ENCODE peak calls at places on chromosomes 5 and 9, in seven cellular contexts. J, P, U, G, B, A and N are unnamed samples.

GRCh38 chr9:122695696-122696095 is 20.8 kb downstream of the OR1L3 start:
- DNase-seq in J (no peak), P (no peak), U (no peak), G (no peak), B (no peak), A (no peak), N (no peak)

GRCh38 chr9:69460002-69460401 is 135.0 kb downstream of the ENTREP1 start:
- DNase-seq in J (no peak), P (no peak), U (no peak), G (no peak), B (no peak), A (no peak), N (no peak)

GRCh38 chr9:82184524-82184923 is 196.0 kb downstream of the SPATA31D1 start:
- DNase-seq in J (no peak), P (no peak), U (peak), G (no peak), B (no peak), A (no peak), N (no peak)

GRCh38 chr5:43729846-43730478 is 127.0 kb downstream of the NNT start:
- DNase-seq in J (no peak), P (no peak), U (no peak), G (no peak), B (no peak), A (peak), N (no peak)

GRCh38 chr5:159195775-159196174 is 13.6 kb downstream of the RNF145 start:
- DNase-seq in J (no peak), P (no peak), U (no peak), G (no peak), B (no peak), A (no peak), N (no peak)

GRCh38 chr5:10756539-10756938 is 4.5 kb downstream of the DAP start:
- DNase-seq in J (no peak), P (no peak), U (no peak), G (no peak), B (no peak), A (peak), N (peak)

GRCh38 chr5:176317534-176318374 is 43.8 kb downstream of the KIAA1191 start:
- DNase-seq in J (no peak), P (no peak), U (no peak), G (no peak), B (no peak), A (no peak), N (no peak)

GRCh38 chr9:38311382-38312270 is 80.9 kb upstream of the ALDH1B1 start:
- DNase-seq in J (no peak), P (no peak), U (no peak), G (no peak), B (no peak), A (no peak), N (no peak)

GRCh38 chr5:34804913-34805312 is 34.1 kb upstream of the TTC23L start:
- DNase-seq in J (no peak), P (no peak), U (no peak), G (no peak), B (no peak), A (peak), N (no peak)

GRCh38 chr9:101487443-101487855 is 46.2 kb upstream of the RNF20 start:
- DNase-seq in J (no peak), P (no peak), U (no peak), G (no peak), B (peak), A (no peak), N (no peak)

GRCh38 chr9:132908635-132909034 is 29.9 kb downstream of the SPACA9 start:
- DNase-seq in J (no peak), P (no peak), U (no peak), G (no peak), B (no peak), A (no peak), N (no peak)

GRCh38 chr5:157857821-157858526 is 971 bp downstream of the CLINT1 start:
- DNase-seq in J (no peak), P (no peak), U (no peak), G (no peak), B (no peak), A (peak), N (no peak)

GRCh38 chr5:126875303-126875785 is 98.4 kb downstream of the LMNB1 start:
- DNase-seq in J (no peak), P (no peak), U (no peak), G (no peak), B (no peak), A (no peak), N (no peak)

GRCh38 chr5:3429962-3430361 is 165.7 kb upstream of the IRX1 start:
- DNase-seq in J (no peak), P (no peak), U (no peak), G (no peak), B (no peak), A (no peak), N (no peak)

GRCh38 chr9:33225319-33226152 is 14.4 kb upstream of the SPINK4 start:
- DNase-seq in J (peak), P (no peak), U (peak), G (peak), B (peak), A (peak), N (peak)

GRCh38 chr5:89733772-89734171 is 675.8 kb downstream of the CETN3 start:
- DNase-seq in J (no peak), P (no peak), U (no peak), G (no peak), B (no peak), A (no peak), N (no peak)

GRCh38 chr5:154444559-154445421 is 1.0 kb upstream of the SAP30L start:
- DNase-seq in J (peak), P (peak), U (no peak), G (no peak), B (peak), A (no peak), N (peak)

GRCh38 chr9:106799146-106799545 is 63.8 kb upstream of the ZNF462 start:
- DNase-seq in J (no peak), P (no peak), U (no peak), G (no peak), B (no peak), A (peak), N (no peak)

GRCh38 chr9:6215562-6215961 is at the start of gene IL33:
- DNase-seq in J (no peak), P (no peak), U (no peak), G (no peak), B (peak), A (no peak), N (no peak)

GRCh38 chr9:14616188-14616982 is 76.8 kb downstream of the ZDHHC21 start:
- DNase-seq in J (no peak), P (peak), U (no peak), G (no peak), B (peak), A (peak), N (no peak)

GRCh38 chr5:150082364-150082763 is 4.0 kb downstream of the CSF1R start:
- DNase-seq in J (no peak), P (no peak), U (no peak), G (no peak), B (no peak), A (no peak), N (no peak)

GRCh38 chr9:112112941-112113399 is 62.1 kb downstream of the SUSD1 start:
- DNase-seq in J (no peak), P (peak), U (no peak), G (no peak), B (peak), A (no peak), N (peak)

GRCh38 chr9:3006917-3007316 is 163.0 kb upstream of the PUM3 start:
- DNase-seq in J (no peak), P (no peak), U (no peak), G (no peak), B (no peak), A (no peak), N (no peak)

GRCh38 chr5:142292249-142292648 is 32.6 kb downstream of the SPRY4 start:
- DNase-seq in J (no peak), P (no peak), U (no peak), G (no peak), B (no peak), A (no peak), N (no peak)

GRCh38 chr9:131577005-131578000 is 32.0 kb downstream of the PRRT1B start:
- DNase-seq in J (no peak), P (no peak), U (no peak), G (no peak), B (no peak), A (no peak), N (no peak)

DNA sequence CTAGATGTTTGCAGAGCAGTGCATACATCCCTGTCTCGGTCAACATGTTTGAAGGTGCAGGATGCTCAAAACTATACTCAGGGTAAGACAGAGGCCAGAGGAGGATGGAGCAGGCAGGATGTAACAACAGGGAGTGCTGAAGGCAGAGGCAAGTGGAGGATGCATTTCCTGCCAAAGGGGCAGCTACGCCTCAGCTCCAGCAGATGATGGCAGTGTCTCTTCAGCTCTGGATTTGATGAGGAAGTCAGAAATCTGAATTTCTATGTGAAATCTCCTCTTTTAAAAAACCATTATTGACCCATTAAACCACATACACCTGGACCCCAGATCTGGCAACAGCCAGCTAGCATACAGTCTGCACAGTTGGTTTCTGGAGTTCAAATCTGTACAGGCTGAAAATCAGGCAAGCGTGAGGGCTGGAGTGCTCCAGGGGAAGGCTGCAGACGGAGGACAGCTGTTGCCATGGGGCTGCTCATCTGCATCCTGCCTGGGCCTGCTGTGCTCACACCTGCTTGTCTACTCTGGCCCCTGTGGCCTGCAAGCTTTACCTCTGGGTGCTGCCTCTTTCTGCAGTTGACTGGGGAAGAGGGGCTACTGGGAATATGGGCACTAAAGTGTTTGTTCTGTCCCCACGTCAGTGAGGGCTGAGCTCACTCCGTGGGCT is 152.9 kb upstream of the SLC28A3 start:
- DNase-seq in J (no peak), P (no peak), U (no peak), G (no peak), B (no peak), A (no peak), N (no peak)
- TF ChIP-seq CTCF in J (no peak), P (no peak), U (no peak), G (no peak), B (no peak), A (no peak), N (no peak)

GRCh38 chr5:172477466-172477865 is 23.1 kb upstream of the SH3PXD2B start:
- DNase-seq in J (no peak), P (no peak), U (no peak), G (no peak), B (no peak), A (no peak), N (no peak)

GRCh38 chr5:172481011-172481410 is 26.7 kb upstream of the SH3PXD2B start:
- DNase-seq in J (no peak), P (no peak), U (no peak), G (no peak), B (no peak), A (no peak), N (no peak)

GRCh38 chr5:172479784-172480115 is 25.4 kb upstream of the SH3PXD2B start:
- DNase-seq in J (no peak), P (no peak), U (no peak), G (no peak), B (no peak), A (no peak), N (no peak)

GRCh38 chr5:172478256-172478655 is 23.9 kb upstream of the SH3PXD2B start:
- DNase-seq in J (no peak), P (no peak), U (no peak), G (no peak), B (no peak), A (no peak), N (no peak)

GRCh38 chr5:172479034-172479783 is 24.9 kb upstream of the SH3PXD2B start:
- DNase-seq in J (peak), P (peak), U (no peak), G (peak), B (peak), A (peak), N (peak)
- TF ChIP-seq CTCF in J (peak), P (peak), U (peak), G (peak), B (peak), A (peak), N (peak)

GRCh38 chr9:104087894-104088293 is 6.2 kb upstream of the SMC2 start:
- DNase-seq in J (no peak), P (no peak), U (no peak), G (no peak), B (no peak), A (no peak), N (no peak)
- TF ChIP-seq CTCF in J (peak), P (no peak), U (no peak), G (no peak), B (no peak), A (no peak), N (no peak)

GRCh38 chr9:136771907-136772306 is 7.6 kb upstream of the LCN15 start:
- DNase-seq in J (no peak), P (no peak), U (no peak), G (no peak), B (no peak), A (no peak), N (peak)

GRCh38 chr9:136765041-136765440 is 723 bp upstream of the LCN15 start:
- DNase-seq in J (no peak), P (no peak), U (no peak), G (no peak), B (no peak), A (no peak), N (no peak)

GRCh38 chr9:136774416-136775045 is 10.2 kb upstream of the LCN15 start:
- DNase-seq in J (no peak), P (no peak), U (no peak), G (no peak), B (no peak), A (no peak), N (peak)

GRCh38 chr9:136773386-136774044 is 9.2 kb upstream of the LCN15 start:
- DNase-seq in J (no peak), P (peak), U (no peak), G (no peak), B (no peak), A (no peak), N (peak)

DNA sequence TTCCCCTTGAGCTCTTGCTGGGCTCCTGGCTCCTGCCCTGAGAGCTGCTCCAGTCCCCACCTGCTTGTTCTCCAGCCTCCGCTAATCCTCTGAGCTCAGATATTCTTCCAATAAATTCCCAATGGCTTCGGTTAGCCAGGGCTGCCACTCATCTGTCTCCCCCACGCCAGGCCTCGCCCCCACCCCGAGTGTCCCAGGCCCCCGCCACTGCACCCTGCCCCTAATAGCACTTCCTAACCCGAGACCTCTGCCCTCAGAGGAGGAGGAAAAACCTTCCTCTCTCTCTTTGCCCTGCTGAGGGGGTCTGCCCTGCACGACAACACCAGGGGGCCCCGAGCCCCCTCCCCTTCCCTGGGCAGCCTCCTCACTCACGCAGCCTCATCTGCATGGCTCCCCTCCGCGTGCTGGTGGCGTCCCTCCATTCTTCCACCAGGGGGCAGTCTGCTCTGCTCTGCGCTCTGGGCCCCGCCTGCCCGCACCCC is 5.4 kb upstream of the LCN15 start:
- DNase-seq in J (peak), P (peak), U (no peak), G (no peak), B (peak), A (no peak), N (peak)
- TF ChIP-seq CTCF in J (peak), P (peak), U (peak), G (peak), B (peak), A (peak), N (peak)

DNA sequence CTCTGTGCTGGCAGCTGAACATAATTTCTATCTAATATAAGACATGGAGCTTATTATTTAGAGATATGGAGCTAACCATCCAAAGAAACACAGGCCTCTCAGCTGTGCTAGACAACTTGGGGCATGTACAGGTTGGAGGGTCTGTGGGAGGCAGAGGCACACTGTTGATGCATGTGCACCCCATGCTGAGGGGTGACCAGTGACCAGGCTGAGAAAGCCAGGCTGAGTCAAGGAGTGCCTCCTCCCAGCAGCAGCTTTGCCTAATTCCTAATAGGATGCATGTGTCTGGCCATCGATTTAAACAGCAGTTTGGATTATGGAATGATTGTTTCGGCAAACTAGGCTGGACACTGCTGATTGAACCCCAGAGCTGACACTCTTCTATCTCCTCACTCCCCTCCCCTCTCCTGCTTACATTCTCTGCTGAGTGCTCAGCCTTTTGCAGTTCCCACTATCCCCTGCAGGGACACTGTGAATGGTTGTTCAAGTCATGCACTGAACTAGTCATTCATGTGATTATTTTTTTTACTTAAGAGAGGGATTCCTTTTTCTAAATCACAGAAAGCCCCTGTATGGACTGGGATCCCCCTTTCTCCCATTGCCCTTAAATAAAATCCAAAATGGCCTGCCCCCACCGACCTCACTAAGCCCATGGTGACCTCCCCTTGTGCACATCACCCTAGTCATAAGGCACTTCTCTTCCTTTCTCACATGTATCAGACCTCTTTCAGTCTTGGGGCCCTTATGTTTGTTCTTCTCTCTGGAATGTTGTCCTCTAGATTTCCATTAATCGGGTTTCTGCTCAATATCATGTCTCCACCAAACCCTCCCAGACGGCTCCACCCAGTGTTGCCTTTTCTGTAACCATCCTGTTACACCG is 196.0 kb downstream of the ERCC6L2 start:
- DNase-seq in J (peak), P (peak), U (no peak), G (no peak), B (peak), A (peak), N (peak)
- TF ChIP-seq CTCF in J (peak), P (peak), U (peak), G (peak), B (no peak), A (peak), N (peak)

DNA sequence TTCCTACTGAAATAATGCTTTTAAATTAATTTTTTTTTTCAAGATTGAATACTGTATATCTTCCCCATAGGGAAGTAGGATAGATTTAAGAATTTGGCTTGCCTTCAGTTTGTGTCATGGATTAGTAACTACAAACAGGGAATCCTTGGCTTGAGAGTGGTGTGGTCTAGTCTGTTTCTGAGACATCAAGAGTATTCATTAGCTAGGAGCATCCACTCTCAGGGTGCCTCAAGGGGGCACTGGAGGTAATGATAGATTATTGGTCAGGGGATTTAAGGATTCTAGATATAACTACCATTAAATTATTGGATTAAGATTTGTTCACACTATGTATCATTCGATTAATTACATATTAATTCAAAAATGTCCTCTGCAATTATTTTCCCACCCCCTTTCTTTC is 91.8 kb upstream of the TXNDC8 start:
- DNase-seq in J (no peak), P (no peak), U (no peak), G (no peak), B (no peak), A (no peak), N (no peak)
- TF ChIP-seq CTCF in J (no peak), P (no peak), U (no peak), G (no peak), B (no peak), A (peak), N (no peak)

GRCh38 chr9:114433086-114433485 is 45.3 kb upstream of the AKNA start:
- DNase-seq in J (no peak), P (no peak), U (no peak), G (no peak), B (no peak), A (no peak), N (no peak)

GRCh38 chr9:114437401-114437893 is 49.7 kb upstream of the AKNA start:
- DNase-seq in J (no peak), P (no peak), U (no peak), G (no peak), B (no peak), A (no peak), N (no peak)

GRCh38 chr9:114433720-114434255 is 46.0 kb upstream of the AKNA start:
- DNase-seq in J (no peak), P (no peak), U (no peak), G (no peak), B (no peak), A (no peak), N (no peak)

GRCh38 chr9:114432323-114433067 is 44.7 kb upstream of the AKNA start:
- DNase-seq in J (no peak), P (no peak), U (no peak), G (no peak), B (no peak), A (no peak), N (no peak)

DNA sequence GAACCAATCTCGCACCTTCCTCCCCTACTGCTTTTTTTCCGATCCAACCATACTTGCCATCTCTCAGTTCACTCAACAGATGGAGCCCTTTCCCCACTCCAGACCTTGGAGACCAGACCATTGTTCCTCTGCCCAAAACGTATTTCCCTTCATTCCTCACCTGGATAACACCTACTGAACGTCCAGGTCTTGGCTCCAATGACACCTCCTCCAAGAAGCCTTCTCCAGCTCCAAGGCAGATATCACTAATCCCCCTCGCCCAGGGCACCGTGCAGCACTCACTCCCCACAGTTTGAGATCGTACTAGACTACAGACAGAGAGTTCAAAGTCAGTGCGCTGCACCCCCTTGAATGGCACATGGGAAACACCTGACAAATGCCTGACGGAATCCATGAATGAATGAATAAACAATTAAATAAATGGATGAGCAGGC is 47.1 kb upstream of the AKNA start:
- DNase-seq in J (no peak), P (peak), U (peak), G (no peak), B (no peak), A (peak), N (peak)
- TF ChIP-seq CTCF in J (peak), P (peak), U (peak), G (peak), B (no peak), A (peak), N (peak)

GRCh38 chr5:108278285-108279240 is 103.3 kb downstream of the FBXL17 start:
- DNase-seq in J (no peak), P (no peak), U (no peak), G (no peak), B (no peak), A (no peak), N (no peak)
- TF ChIP-seq CTCF in J (no peak), P (no peak), U (no peak), G (peak), B (no peak), A (no peak), N (no peak)

GRCh38 chr5:138032572-138033274 is at the start of gene FAM13B:
- DNase-seq in J (peak), P (peak), U (peak), G (peak), B (peak), A (peak), N (peak)
- TF ChIP-seq CTCF in J (peak), P (no peak), U (no peak), G (no peak), B (no peak), A (no peak), N (no peak)